ENCODE peak calls at places on chromosomes 1 and 21, in six cellular contexts. A, K, O, F, G and J are unnamed samples.

GRCh38 chr21:46618738-46619369 is 14.0 kb upstream of the S100B start:
- DNase-seq in A (no peak), K (no peak), O (no peak), F (no peak), G (no peak), J (no peak)

GRCh38 chr1:23913212-23913880 is at the start of gene CNR2:
- DNase-seq in A (no peak), K (no peak), O (no peak), F (no peak), G (peak; percentile 31), J (peak; percentile 73)

GRCh38 chr21:34282223-34282622 is 81.6 kb upstream of the KCNE2 start:
- DNase-seq in A (no peak), K (no peak), O (no peak), F (no peak), G (no peak), J (no peak)

GRCh38 chr1:54665852-54666251 is 24.3 kb downstream of the MROH7 start:
- DNase-seq in A (no peak), K (no peak), O (no peak), F (no peak), G (no peak), J (no peak)

GRCh38 chr1:56309065-56309464 is 270.3 kb downstream of the PLPP3 start:
- DNase-seq in A (no peak), K (no peak), O (no peak), F (no peak), G (no peak), J (no peak)

GRCh38 chr1:52707927-52708655 is 9.9 kb upstream of the COA7 start:
- DNase-seq in A (no peak), K (no peak), O (no peak), F (no peak), G (peak; percentile 48), J (no peak)

GRCh38 chr21:43974791-43975468 is 37.2 kb upstream of the TRAPPC10 start:
- DNase-seq in A (no peak), K (no peak), O (no peak), F (no peak), G (no peak), J (no peak)

GRCh38 chr1:167934407-167935251 is 1.9 kb upstream of the DCAF6 start:
- DNase-seq in A (no peak), K (no peak), O (peak; percentile 6), F (no peak), G (no peak), J (no peak)

GRCh38 chr1:153798468-153798780 is 23.2 kb downstream of the SLC27A3 start:
- DNase-seq in A (no peak), K (no peak), O (no peak), F (no peak), G (no peak), J (no peak)

GRCh38 chr21:17495680-17496079 is 17.2 kb upstream of the CXADR start:
- DNase-seq in A (no peak), K (no peak), O (no peak), F (no peak), G (no peak), J (no peak)

GRCh38 chr1:21565285-21565684 is 56.1 kb downstream of the ALPL start:
- DNase-seq in A (no peak), K (no peak), O (no peak), F (no peak), G (no peak), J (no peak)

GRCh38 chr21:26595971-26596370 is 22.9 kb upstream of the CYYR1 start:
- DNase-seq in A (no peak), K (no peak), O (no peak), F (no peak), G (no peak), J (no peak)

GRCh38 chr1:47555841-47556616 is 118.2 kb downstream of the FOXD2 start:
- DNase-seq in A (no peak), K (no peak), O (no peak), F (no peak), G (no peak), J (no peak)

GRCh38 chr1:14733053-14733778 is 134.7 kb downstream of the KAZN start:
- DNase-seq in A (no peak), K (no peak), O (no peak), F (no peak), G (no peak), J (no peak)

GRCh38 chr1:93681549-93682412 is at the start of gene BCAR3:
- DNase-seq in A (no peak), K (peak; percentile 57), O (peak; percentile 42), F (no peak), G (peak; percentile 81), J (no peak)

GRCh38 chr1:109254621-109255096 is 5.3 kb downstream of the CELSR2 start:
- DNase-seq in A (no peak), K (peak; percentile 24), O (no peak), F (no peak), G (no peak), J (peak; percentile 40)

GRCh38 chr1:220528679-220529529 is 968 bp downstream of the MARK1 start:
- DNase-seq in A (no peak), K (no peak), O (no peak), F (no peak), G (no peak), J (no peak)

GRCh38 chr1:230986976-230987375 is 8.1 kb downstream of the ARV1 start:
- DNase-seq in A (no peak), K (no peak), O (no peak), F (no peak), G (no peak), J (no peak)

GRCh38 chr1:178057131-178057765 is 36.7 kb upstream of the RASAL2 start:
- DNase-seq in A (no peak), K (no peak), O (no peak), F (no peak), G (no peak), J (no peak)

GRCh38 chr1:231631717-231632116 is 5.1 kb downstream of the DISC1 start:
- DNase-seq in A (no peak), K (no peak), O (no peak), F (no peak), G (no peak), J (no peak)

GRCh38 chr21:44521301-44521927 is 18.6 kb downstream of the KRTAP10-1 start:
- DNase-seq in A (no peak), K (peak; percentile 20), O (no peak), F (no peak), G (no peak), J (no peak)

GRCh38 chr1:236394905-236395779 is 1.1 kb downstream of the EDARADD start:
- DNase-seq in A (no peak), K (no peak), O (peak; percentile 22), F (no peak), G (peak; percentile 73), J (peak; percentile 34)